ENCODE peak calls at places on chromosomes 3 and 15, in seven cellular contexts. One of them, this sample, is unnamed.

GRCh38 chr3:53708001-53708621 is 138.1 kb downstream of the CHDH start:
- DNase-seq in kidney tubule cell: no peak
- DNase-seq in NCI-H2081: no peak
- DNase-seq in stomach: peak; percentile 25
- DNase-seq in smooth muscle cell of the brain vasculature: no peak
- DNase-seq in KBM-7: no peak
- DNase-seq in activated CD4-positive, alpha-beta T cell treated with anti-CD3 and anti-CD28 coated beads, Interleukin-2, amount 50 U/mL, for 1 hour: no peak
- DNase-seq in this sample: no peak

GRCh38 chr3:132445812-132446211 is 28.5 kb downstream of the DNAJC13 start:
- DNase-seq in kidney tubule cell: peak; percentile 13
- DNase-seq in NCI-H2081: no peak
- DNase-seq in stomach: no peak
- DNase-seq in smooth muscle cell of the brain vasculature: no peak
- DNase-seq in KBM-7: no peak
- DNase-seq in activated CD4-positive, alpha-beta T cell treated with anti-CD3 and anti-CD28 coated beads, Interleukin-2, amount 50 U/mL, for 1 hour: no peak
- DNase-seq in this sample: no peak

GRCh38 chr15:83282859-83283812 is 1.3 kb downstream of the BNC1 start:
- DNase-seq in kidney tubule cell: peak; percentile 51
- DNase-seq in NCI-H2081: no peak
- DNase-seq in stomach: no peak
- DNase-seq in smooth muscle cell of the brain vasculature: no peak
- DNase-seq in KBM-7: no peak
- DNase-seq in activated CD4-positive, alpha-beta T cell treated with anti-CD3 and anti-CD28 coated beads, Interleukin-2, amount 50 U/mL, for 1 hour: no peak
- DNase-seq in this sample: no peak

GRCh38 chr3:178445139-178445538 is 91.1 kb upstream of the KCNMB2 start:
- DNase-seq in kidney tubule cell: no peak
- DNase-seq in NCI-H2081: no peak
- DNase-seq in stomach: no peak
- DNase-seq in smooth muscle cell of the brain vasculature: no peak
- DNase-seq in KBM-7: no peak
- DNase-seq in activated CD4-positive, alpha-beta T cell treated with anti-CD3 and anti-CD28 coated beads, Interleukin-2, amount 50 U/mL, for 1 hour: no peak
- DNase-seq in this sample: no peak

GRCh38 chr15:31200735-31201151 is 99.2 kb upstream of the TRPM1 start:
- DNase-seq in kidney tubule cell: peak; percentile 55
- DNase-seq in NCI-H2081: no peak
- DNase-seq in stomach: peak; percentile 85
- DNase-seq in smooth muscle cell of the brain vasculature: no peak
- DNase-seq in KBM-7: peak; percentile 28
- DNase-seq in activated CD4-positive, alpha-beta T cell treated with anti-CD3 and anti-CD28 coated beads, Interleukin-2, amount 50 U/mL, for 1 hour: peak; percentile 75
- DNase-seq in this sample: no peak

GRCh38 chr3:171309906-171310359 is 150.3 kb downstream of the TNIK start:
- DNase-seq in kidney tubule cell: peak; percentile 59
- DNase-seq in NCI-H2081: no peak
- DNase-seq in stomach: no peak
- DNase-seq in smooth muscle cell of the brain vasculature: peak; percentile 23
- DNase-seq in KBM-7: no peak
- DNase-seq in activated CD4-positive, alpha-beta T cell treated with anti-CD3 and anti-CD28 coated beads, Interleukin-2, amount 50 U/mL, for 1 hour: no peak
- DNase-seq in this sample: no peak

GRCh38 chr15:29127506-29128430 is 141.9 kb downstream of the NSMCE3 start:
- DNase-seq in kidney tubule cell: no peak
- DNase-seq in NCI-H2081: no peak
- DNase-seq in stomach: no peak
- DNase-seq in smooth muscle cell of the brain vasculature: no peak
- DNase-seq in KBM-7: no peak
- DNase-seq in activated CD4-positive, alpha-beta T cell treated with anti-CD3 and anti-CD28 coated beads, Interleukin-2, amount 50 U/mL, for 1 hour: no peak
- DNase-seq in this sample: no peak

GRCh38 chr3:165835431-165835830 is 1.8 kb downstream of the BCHE start:
- DNase-seq in kidney tubule cell: no peak
- DNase-seq in NCI-H2081: no peak
- DNase-seq in stomach: no peak
- DNase-seq in smooth muscle cell of the brain vasculature: no peak
- DNase-seq in KBM-7: no peak
- DNase-seq in activated CD4-positive, alpha-beta T cell treated with anti-CD3 and anti-CD28 coated beads, Interleukin-2, amount 50 U/mL, for 1 hour: no peak
- DNase-seq in this sample: no peak

GRCh38 chr3:42839616-42840015 is 30.4 kb downstream of the ACKR2 start:
- DNase-seq in kidney tubule cell: peak; percentile 75
- DNase-seq in NCI-H2081: peak; percentile 10
- DNase-seq in stomach: peak; percentile 48
- DNase-seq in smooth muscle cell of the brain vasculature: peak; percentile 43
- DNase-seq in KBM-7: peak; percentile 82
- DNase-seq in activated CD4-positive, alpha-beta T cell treated with anti-CD3 and anti-CD28 coated beads, Interleukin-2, amount 50 U/mL, for 1 hour: peak; percentile 16
- DNase-seq in this sample: no peak

GRCh38 chr3:133506215-133506901 is 67.1 kb upstream of the CDV3 start:
- DNase-seq in kidney tubule cell: peak; percentile 7
- DNase-seq in NCI-H2081: no peak
- DNase-seq in stomach: no peak
- DNase-seq in smooth muscle cell of the brain vasculature: no peak
- DNase-seq in KBM-7: no peak
- DNase-seq in activated CD4-positive, alpha-beta T cell treated with anti-CD3 and anti-CD28 coated beads, Interleukin-2, amount 50 U/mL, for 1 hour: no peak
- DNase-seq in this sample: no peak

GRCh38 chr15:35545316-35545824 is 595 bp downstream of the DPH6 start:
- DNase-seq in kidney tubule cell: no peak
- DNase-seq in NCI-H2081: no peak
- DNase-seq in stomach: peak; percentile 31
- DNase-seq in smooth muscle cell of the brain vasculature: no peak
- DNase-seq in KBM-7: no peak
- DNase-seq in activated CD4-positive, alpha-beta T cell treated with anti-CD3 and anti-CD28 coated beads, Interleukin-2, amount 50 U/mL, for 1 hour: no peak
- DNase-seq in this sample: no peak

GRCh38 chr3:155034786-155035185 is 45.3 kb upstream of the MME start:
- DNase-seq in kidney tubule cell: no peak
- DNase-seq in NCI-H2081: no peak
- DNase-seq in stomach: no peak
- DNase-seq in smooth muscle cell of the brain vasculature: no peak
- DNase-seq in KBM-7: no peak
- DNase-seq in activated CD4-positive, alpha-beta T cell treated with anti-CD3 and anti-CD28 coated beads, Interleukin-2, amount 50 U/mL, for 1 hour: no peak
- DNase-seq in this sample: no peak

GRCh38 chr15:34737379-34737928 is 17.3 kb downstream of the GJD2 start:
- DNase-seq in kidney tubule cell: peak; percentile 33
- DNase-seq in NCI-H2081: no peak
- DNase-seq in stomach: no peak
- DNase-seq in smooth muscle cell of the brain vasculature: no peak
- DNase-seq in KBM-7: no peak
- DNase-seq in activated CD4-positive, alpha-beta T cell treated with anti-CD3 and anti-CD28 coated beads, Interleukin-2, amount 50 U/mL, for 1 hour: no peak
- DNase-seq in this sample: no peak